ENCODE peak calls at places on chromosomes 16 and 17, in four cellular contexts. D, W, Q and Z are unnamed samples.

GRCh38 chr16:25959216-25959615 is 267.5 kb downstream of the HS3ST4 start:
- DNase-seq in D (no peak), W (no peak), Q (no peak), Z (no peak)

GRCh38 chr17:65753348-65753747 is 191.9 kb upstream of the AXIN2 start:
- DNase-seq in D (no peak), W (no peak), Q (no peak), Z (no peak)

GRCh38 chr17:72422505-72423285 is 301.9 kb downstream of the SOX9 start:
- DNase-seq in D (peak; percentile 70), W (peak; percentile 42), Q (no peak), Z (peak; percentile 67)

GRCh38 chr16:55240933-55241332 is 83.1 kb upstream of the IRX6 start:
- DNase-seq in D (peak; percentile 65), W (no peak), Q (no peak), Z (no peak)

GRCh38 chr17:65817951-65818350 is 256.5 kb upstream of the AXIN2 start:
- DNase-seq in D (no peak), W (no peak), Q (no peak), Z (no peak)

GRCh38 chr16:70018254-70018653 is 67.1 kb downstream of the CLEC18A start:
- DNase-seq in D (peak; percentile 80), W (no peak), Q (peak; percentile 31), Z (peak; percentile 17)

GRCh38 chr17:79695293-79696158 is 35.2 kb upstream of the ENPP7 start:
- DNase-seq in D (no peak), W (no peak), Q (no peak), Z (no peak)

GRCh38 chr17:78387982-78388941 is 9.8 kb downstream of the PGS1 start:
- DNase-seq in D (peak; percentile 57), W (no peak), Q (no peak), Z (no peak)

GRCh38 chr17:35255316-35255715 is 12.4 kb downstream of the SLFN5 start:
- DNase-seq in D (peak; percentile 16), W (no peak), Q (no peak), Z (no peak)

GRCh38 chr17:63998050-63998720 is at the start of gene PRR29:
- DNase-seq in D (peak; percentile 97), W (peak; percentile 64), Q (peak; percentile 66), Z (no peak)

GRCh38 chr16:23781176-23781575 is 26.4 kb downstream of the CHP2 start:
- DNase-seq in D (no peak), W (no peak), Q (no peak), Z (no peak)

GRCh38 chr16:23788653-23789052 is 33.8 kb downstream of the CHP2 start:
- DNase-seq in D (no peak), W (no peak), Q (no peak), Z (no peak)

GRCh38 chr16:23785842-23786241 is 31.0 kb downstream of the CHP2 start:
- DNase-seq in D (no peak), W (no peak), Q (no peak), Z (no peak)

GRCh38 chr16:23786964-23787571 is 32.2 kb downstream of the CHP2 start:
- DNase-seq in D (peak; percentile 83), W (no peak), Q (no peak), Z (no peak)

GRCh38 chr16:23784811-23785447 is 30.1 kb downstream of the CHP2 start:
- DNase-seq in D (peak; percentile 60), W (peak; percentile 63), Q (no peak), Z (peak; percentile 89)
- H3K27ac ChIP-seq in D (no peak overlapping the region), W (no peak overlapping the region), Q (no peak overlapping the region), Z (no peak overlapping the region)

GRCh38 chr16:50806099-50807062 is 64.5 kb downstream of the CYLD start:
- DNase-seq in D (peak; percentile 95), W (peak; percentile 89), Q (peak; percentile 81), Z (peak; percentile 86)
- H3K27ac ChIP-seq in D (no peak overlapping the region), W (no peak overlapping the region), Q (no peak overlapping the region), Z (no peak overlapping the region)

GRCh38 chr17:6548034-6548433 is 8.3 kb downstream of the PITPNM3 start:
- DNase-seq in D (no peak), W (no peak), Q (no peak), Z (no peak)

GRCh38 chr17:6546069-6546718 is 10.2 kb downstream of the PITPNM3 start:
- DNase-seq in D (no peak), W (no peak), Q (no peak), Z (no peak)

GRCh38 chr17:6549384-6550036 is 6.8 kb downstream of the PITPNM3 start:
- DNase-seq in D (no peak), W (no peak), Q (no peak), Z (no peak)

GRCh38 chr17:6547336-6547735 is 9.0 kb downstream of the PITPNM3 start:
- DNase-seq in D (no peak), W (no peak), Q (no peak), Z (no peak)

DNA sequence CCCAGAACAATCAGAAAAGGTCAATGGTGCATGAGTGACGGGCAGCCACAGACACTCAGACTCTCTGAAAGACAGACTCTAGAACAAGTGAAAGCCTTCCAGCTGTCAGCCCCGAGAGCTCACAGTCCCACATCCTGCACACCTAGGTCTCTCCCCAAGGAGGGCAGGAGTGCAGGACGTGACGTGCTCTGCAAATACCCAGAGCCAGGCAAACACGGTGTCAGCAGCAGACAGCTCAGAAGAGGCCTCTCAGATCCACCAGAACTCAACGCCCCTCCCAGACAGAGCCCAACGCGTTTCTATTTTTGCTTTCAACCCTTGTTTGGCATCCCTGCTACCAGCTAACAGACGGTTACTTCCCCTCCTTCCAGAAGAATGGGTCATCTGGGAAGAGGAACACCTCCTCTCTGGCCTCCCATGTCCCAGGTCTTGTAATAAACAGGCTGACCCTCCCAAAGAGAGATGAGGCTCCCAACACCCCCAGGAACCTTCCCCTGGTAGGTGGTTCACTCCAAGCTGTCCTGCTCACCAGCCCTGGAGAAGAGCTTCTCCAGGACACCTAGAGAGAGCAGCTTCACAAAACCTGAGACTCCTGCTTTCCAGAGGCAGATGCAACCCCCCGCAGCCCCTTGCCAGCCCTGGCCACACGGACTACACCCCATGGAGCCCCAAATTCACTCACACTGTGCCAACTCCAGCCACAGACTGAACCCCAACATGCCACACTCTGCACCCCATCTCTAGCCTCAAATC is 7.6 kb downstream of the PITPNM3 start:
- DNase-seq in D (no peak), W (no peak), Q (no peak), Z (no peak)
- H3K27ac ChIP-seq in D (no peak overlapping the region), W (peak overlapping the region; percentile 100), Q (no peak overlapping the region), Z (no peak overlapping the region)

GRCh38 chr16:4391635-4392381 is 20.2 kb downstream of the VASN start:
- DNase-seq in D (peak; percentile 86), W (no peak), Q (no peak), Z (no peak)

GRCh38 chr16:4392382-4393242 is 21.0 kb downstream of the VASN start:
- DNase-seq in D (peak; percentile 91), W (peak; percentile 79), Q (no peak), Z (no peak)

GRCh38 chr16:4395055-4395726 is 21.2 kb downstream of the CORO7 start:
- DNase-seq in D (no peak), W (no peak), Q (no peak), Z (no peak)

GRCh38 chr16:4390266-4391260 is 18.9 kb downstream of the VASN start:
- DNase-seq in D (peak; percentile 80), W (no peak), Q (no peak), Z (no peak)

DNA sequence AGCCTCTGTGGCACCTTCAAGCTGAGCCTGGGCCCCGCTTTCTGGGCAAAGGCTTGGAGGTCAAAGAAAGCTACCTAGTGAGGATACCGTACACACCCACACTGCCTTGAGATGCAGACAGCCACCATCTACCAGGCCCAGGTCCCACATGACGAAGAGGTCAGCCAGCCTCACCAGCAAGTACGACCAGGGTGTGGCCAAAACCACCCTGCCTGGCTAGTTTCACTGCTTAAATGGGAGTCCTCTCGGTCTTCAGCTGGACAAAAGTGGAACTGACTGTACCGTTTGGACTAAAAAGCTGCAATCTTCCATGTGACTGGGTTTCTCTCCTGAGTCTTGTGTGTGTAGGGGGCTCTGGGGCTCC is 21.6 kb downstream of the VASN start:
- DNase-seq in D (no peak), W (peak; percentile 76), Q (no peak), Z (no peak)
- H3K27ac ChIP-seq in D (no peak overlapping the region), W (peak overlapping the region; percentile 95), Q (no peak overlapping the region), Z (no peak overlapping the region)

GRCh38 chr17:15238064-15238463 is 27.1 kb downstream of the PMP22 start:
- DNase-seq in D (no peak), W (no peak), Q (no peak), Z (no peak)
- H3K27ac ChIP-seq in D (no peak overlapping the region), W (no peak overlapping the region), Q (no peak overlapping the region), Z (no peak overlapping the region)

DNA sequence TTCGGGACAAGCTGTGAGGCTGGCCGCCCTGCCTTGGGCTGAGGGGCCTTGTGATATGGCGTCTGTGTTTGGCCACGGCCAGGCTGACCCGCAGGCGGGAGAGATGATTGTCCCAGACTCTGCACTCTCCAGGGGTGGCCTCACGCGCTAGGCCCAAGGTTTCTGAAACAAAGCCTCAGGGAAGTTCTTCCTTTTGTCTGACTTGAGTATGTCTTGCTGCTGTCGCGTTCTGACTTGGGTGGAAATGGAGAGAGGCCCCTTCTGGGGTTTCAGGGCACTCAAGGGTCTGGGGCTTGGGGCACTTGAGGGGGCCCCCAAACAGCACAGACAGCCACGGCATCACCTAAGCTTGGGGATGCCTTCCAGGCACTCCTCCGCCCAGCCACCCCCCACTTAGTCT is 3.8 kb upstream of the METRN start:
- DNase-seq in D (no peak), W (no peak), Q (no peak), Z (no peak)
- H3K27ac ChIP-seq in D (peak overlapping the region; percentile 97), W (peak overlapping the region; percentile 95), Q (no peak overlapping the region), Z (no peak overlapping the region)

GRCh38 chr17:77316191-77316641 is 175.4 kb downstream of the SEC14L1 start:
- DNase-seq in D (peak; percentile 91), W (no peak), Q (no peak), Z (no peak)
- H3K27ac ChIP-seq in D (no peak overlapping the region), W (peak overlapping the region; percentile 100), Q (no peak overlapping the region), Z (no peak overlapping the region)